ENCODE peak calls at places on chromosomes 5 and 9, in four cellular contexts. I is neural crest cell, T is NCI-H1436, R is cerebellar cortex. H is an unnamed sample.

GRCh38 chr5:64323591-64323990 is 157.9 kb downstream of the RNF180 start:
- DNase-seq in R (no peak), I (no peak), T (no peak), H (no peak)

GRCh38 chr5:369151-369939 is 47.8 kb downstream of the AHRR start:
- DNase-seq in R (no peak), T (no peak), I (no peak), H (no peak)

GRCh38 chr9:132077881-132078280 is 1.8 kb downstream of the MED27 start:
- DNase-seq in T (no peak), I (no peak), R (no peak), H (no peak)

GRCh38 chr9:134604834-134605233 is 36.8 kb upstream of the COL5A1 start:
- DNase-seq in T (no peak), I (no peak), R (no peak), H (no peak)

GRCh38 chr5:55134053-55134722 is 25.8 kb upstream of the GPX8 start:
- DNase-seq in T (no peak), I (no peak), R (no peak), H (no peak)

GRCh38 chr9:127050581-127050980 is 71.9 kb downstream of the ANGPTL2 start:
- DNase-seq in T (no peak), I (no peak), R (peak; percentile 74), H (no peak)

GRCh38 chr9:21060919-21061561 is 16.7 kb downstream of the IFNB1 start:
- DNase-seq in R (no peak), I (no peak), T (no peak), H (no peak)

GRCh38 chr5:13553896-13554295 is 390.6 kb downstream of the DNAH5 start:
- DNase-seq in I (peak; percentile 38), R (no peak), T (no peak), H (no peak)

GRCh38 chr5:138274189-138274853 is at the start of gene GFRA3:
- DNase-seq in I (peak; percentile 17), R (peak; percentile 23), T (no peak), H (no peak)

GRCh38 chr5:169893586-169893985 is 86.7 kb downstream of the INSYN2B start:
- DNase-seq in R (no peak), T (no peak), I (no peak), H (no peak)

GRCh38 chr9:128128836-128129590 is 1.5 kb upstream of the PTGES2 start:
- DNase-seq in R (peak; percentile 29), I (no peak), T (no peak), H (no peak)

GRCh38 chr9:129627556-129628492 is 1.9 kb downstream of the NTMT1 start:
- DNase-seq in I (no peak), R (no peak), T (no peak), H (no peak)

GRCh38 chr5:170006016-170006415 is 25.7 kb upstream of the INSYN2B start:
- DNase-seq in I (no peak), R (no peak), T (no peak), H (no peak)

GRCh38 chr5:125199968-125200841 is 453.8 kb upstream of the ZNF608 start:
- DNase-seq in I (peak; percentile 29), T (peak; percentile 30), R (peak; percentile 60), H (peak; percentile 79)

H was measured in NCI-H2227 treated with DMSO at 0.1 percent for 48 hours.